ENCODE peak calls at places on chromosomes 16 and 17, in nine cellular contexts. One of them, this sample, is unnamed.

GRCh38 chr16:5502467-5502869 is 404.9 kb upstream of the EEF2KMT start:
- DNase-seq in esophagus squamous epithelium: no peak
- DNase-seq in ovary: no peak
- DNase-seq in prostate gland: no peak
- DNase-seq in suprapubic skin: no peak
- DNase-seq in uterus: no peak
- DNase-seq in heart left ventricle: no peak
- DNase-seq in tibial nerve: no peak
- DNase-seq in stomach: no peak
- DNase-seq in this sample: no peak

GRCh38 chr17:64277831-64278562 is 14.9 kb upstream of the TEX2 start:
- DNase-seq in esophagus squamous epithelium: no peak
- DNase-seq in ovary: peak
- DNase-seq in stomach: no peak
- DNase-seq in uterus: no peak
- DNase-seq in suprapubic skin: no peak
- DNase-seq in tibial nerve: no peak
- DNase-seq in prostate gland: no peak
- DNase-seq in heart left ventricle: no peak
- DNase-seq in this sample: no peak

GRCh38 chr17:42525221-42525620 is 10.8 kb upstream of the NAGLU start:
- DNase-seq in stomach: no peak
- DNase-seq in esophagus squamous epithelium: no peak
- DNase-seq in tibial nerve: no peak
- DNase-seq in heart left ventricle: no peak
- DNase-seq in prostate gland: no peak
- DNase-seq in suprapubic skin: no peak
- DNase-seq in uterus: no peak
- DNase-seq in ovary: no peak
- DNase-seq in this sample: no peak

GRCh38 chr16:28931801-28932225 is at the start of gene CD19:
- DNase-seq in ovary: no peak
- DNase-seq in stomach: no peak
- DNase-seq in esophagus squamous epithelium: no peak
- DNase-seq in tibial nerve: no peak
- DNase-seq in prostate gland: no peak
- DNase-seq in uterus: no peak
- DNase-seq in suprapubic skin: no peak
- DNase-seq in heart left ventricle: no peak
- DNase-seq in this sample: peak

GRCh38 chr17:66135896-66136295 is 56.0 kb downstream of the CEP112 start:
- DNase-seq in esophagus squamous epithelium: no peak
- DNase-seq in prostate gland: no peak
- DNase-seq in heart left ventricle: no peak
- DNase-seq in ovary: no peak
- DNase-seq in stomach: no peak
- DNase-seq in uterus: no peak
- DNase-seq in tibial nerve: no peak
- DNase-seq in suprapubic skin: no peak
- DNase-seq in this sample: no peak

GRCh38 chr16:26988186-26988585 is 78.5 kb upstream of the C16orf82 start:
- DNase-seq in prostate gland: no peak
- DNase-seq in heart left ventricle: no peak
- DNase-seq in ovary: no peak
- DNase-seq in uterus: no peak
- DNase-seq in tibial nerve: no peak
- DNase-seq in esophagus squamous epithelium: no peak
- DNase-seq in suprapubic skin: peak
- DNase-seq in stomach: no peak
- DNase-seq in this sample: no peak

GRCh38 chr17:57286372-57287105 is 30.2 kb downstream of the MSI2 start:
- DNase-seq in tibial nerve: no peak
- DNase-seq in heart left ventricle: no peak
- DNase-seq in prostate gland: no peak
- DNase-seq in stomach: no peak
- DNase-seq in ovary: peak
- DNase-seq in esophagus squamous epithelium: no peak
- DNase-seq in uterus: no peak
- DNase-seq in suprapubic skin: no peak
- DNase-seq in this sample: no peak

GRCh38 chr17:45784583-45785372 is 658 bp downstream of the CRHR1 start:
- DNase-seq in esophagus squamous epithelium: no peak
- DNase-seq in ovary: no peak
- DNase-seq in tibial nerve: no peak
- DNase-seq in uterus: no peak
- DNase-seq in prostate gland: peak
- DNase-seq in suprapubic skin: peak
- DNase-seq in stomach: peak
- DNase-seq in heart left ventricle: no peak
- DNase-seq in this sample: peak

GRCh38 chr17:2266045-2266864 is 37.3 kb downstream of the SMG6 start:
- DNase-seq in uterus: no peak
- DNase-seq in tibial nerve: no peak
- DNase-seq in prostate gland: no peak
- DNase-seq in ovary: no peak
- DNase-seq in suprapubic skin: no peak
- DNase-seq in heart left ventricle: no peak
- DNase-seq in esophagus squamous epithelium: no peak
- DNase-seq in stomach: peak
- DNase-seq in this sample: peak

GRCh38 chr17:74491645-74492044 is 25.2 kb downstream of the CD300A start:
- DNase-seq in tibial nerve: no peak
- DNase-seq in heart left ventricle: no peak
- DNase-seq in suprapubic skin: peak
- DNase-seq in stomach: no peak
- DNase-seq in prostate gland: no peak
- DNase-seq in uterus: no peak
- DNase-seq in esophagus squamous epithelium: no peak
- DNase-seq in ovary: no peak
- DNase-seq in this sample: no peak

GRCh38 chr17:2179615-2180295 is 123.8 kb downstream of the SMG6 start:
- DNase-seq in prostate gland: peak
- DNase-seq in esophagus squamous epithelium: no peak
- DNase-seq in tibial nerve: peak
- DNase-seq in ovary: peak
- DNase-seq in stomach: peak
- DNase-seq in heart left ventricle: peak
- DNase-seq in uterus: peak
- DNase-seq in suprapubic skin: peak
- DNase-seq in this sample: peak

GRCh38 chr17:40351185-40352043 is 13.1 kb downstream of the GJD3 start:
- DNase-seq in heart left ventricle: no peak
- DNase-seq in tibial nerve: no peak
- DNase-seq in ovary: no peak
- DNase-seq in esophagus squamous epithelium: no peak
- DNase-seq in stomach: no peak
- DNase-seq in suprapubic skin: no peak
- DNase-seq in prostate gland: no peak
- DNase-seq in uterus: no peak
- DNase-seq in this sample: no peak

GRCh38 chr16:89475144-89475543 is 15.2 kb downstream of the ANKRD11 start:
- DNase-seq in ovary: no peak
- DNase-seq in stomach: no peak
- DNase-seq in heart left ventricle: no peak
- DNase-seq in uterus: no peak
- DNase-seq in tibial nerve: no peak
- DNase-seq in prostate gland: no peak
- DNase-seq in esophagus squamous epithelium: no peak
- DNase-seq in suprapubic skin: no peak
- DNase-seq in this sample: no peak

GRCh38 chr17:20191066-20191465 is 181.9 kb downstream of the SPECC1 start:
- DNase-seq in prostate gland: no peak
- DNase-seq in tibial nerve: no peak
- DNase-seq in uterus: no peak
- DNase-seq in esophagus squamous epithelium: no peak
- DNase-seq in stomach: no peak
- DNase-seq in heart left ventricle: no peak
- DNase-seq in ovary: no peak
- DNase-seq in suprapubic skin: no peak
- DNase-seq in this sample: no peak

GRCh38 chr17:6894206-6894528 is 62.6 kb upstream of the TEKT1 start:
- DNase-seq in prostate gland: no peak
- DNase-seq in suprapubic skin: no peak
- DNase-seq in stomach: no peak
- DNase-seq in heart left ventricle: no peak
- DNase-seq in uterus: no peak
- DNase-seq in tibial nerve: no peak
- DNase-seq in esophagus squamous epithelium: no peak
- DNase-seq in ovary: no peak
- DNase-seq in this sample: no peak

GRCh38 chr17:67993998-67994361 is 2.3 kb downstream of the C17orf58 start:
- DNase-seq in heart left ventricle: no peak
- DNase-seq in tibial nerve: no peak
- DNase-seq in stomach: no peak
- DNase-seq in uterus: no peak
- DNase-seq in suprapubic skin: peak
- DNase-seq in ovary: no peak
- DNase-seq in prostate gland: no peak
- DNase-seq in esophagus squamous epithelium: no peak
- DNase-seq in this sample: no peak

GRCh38 chr17:77527836-77528505 is 387.2 kb downstream of the SEC14L1 start:
- DNase-seq in heart left ventricle: no peak
- DNase-seq in stomach: peak
- DNase-seq in uterus: no peak
- DNase-seq in esophagus squamous epithelium: no peak
- DNase-seq in prostate gland: no peak
- DNase-seq in tibial nerve: no peak
- DNase-seq in ovary: no peak
- DNase-seq in suprapubic skin: no peak
- DNase-seq in this sample: no peak
- H3K4me3 ChIP-seq in heart left ventricle: no peak
- H3K4me3 ChIP-seq in stomach: peak
- H3K4me3 ChIP-seq in uterus: no peak
- H3K4me3 ChIP-seq in esophagus squamous epithelium: peak
- H3K4me3 ChIP-seq in prostate gland: no peak
- H3K4me3 ChIP-seq in tibial nerve: peak
- H3K4me3 ChIP-seq in ovary: no peak
- H3K4me3 ChIP-seq in suprapubic skin: peak
- H3K4me3 ChIP-seq in this sample: no peak

GRCh38 chr16:31130336-31130812 is 5.2 kb downstream of the PRSS8 start:
- DNase-seq in heart left ventricle: no peak
- DNase-seq in esophagus squamous epithelium: no peak
- DNase-seq in ovary: no peak
- DNase-seq in suprapubic skin: no peak
- DNase-seq in stomach: no peak
- DNase-seq in tibial nerve: no peak
- DNase-seq in prostate gland: no peak
- DNase-seq in uterus: no peak
- DNase-seq in this sample: peak

GRCh38 chr16:31128711-31129567 is 6.6 kb downstream of the PRSS8 start:
- DNase-seq in uterus: no peak
- DNase-seq in ovary: no peak
- DNase-seq in suprapubic skin: no peak
- DNase-seq in tibial nerve: no peak
- DNase-seq in prostate gland: no peak
- DNase-seq in stomach: peak
- DNase-seq in heart left ventricle: no peak
- DNase-seq in esophagus squamous epithelium: no peak
- DNase-seq in this sample: no peak

GRCh38 chr16:31130899-31131298 is 4.6 kb downstream of the PRSS8 start:
- DNase-seq in uterus: no peak
- DNase-seq in ovary: no peak
- DNase-seq in tibial nerve: no peak
- DNase-seq in heart left ventricle: no peak
- DNase-seq in stomach: peak
- DNase-seq in esophagus squamous epithelium: no peak
- DNase-seq in suprapubic skin: no peak
- DNase-seq in prostate gland: peak
- DNase-seq in this sample: peak

GRCh38 chr16:31131416-31131815 is 4.1 kb downstream of the PRSS8 start:
- DNase-seq in uterus: no peak
- DNase-seq in suprapubic skin: no peak
- DNase-seq in prostate gland: no peak
- DNase-seq in heart left ventricle: no peak
- DNase-seq in stomach: no peak
- DNase-seq in esophagus squamous epithelium: no peak
- DNase-seq in ovary: no peak
- DNase-seq in tibial nerve: no peak
- DNase-seq in this sample: no peak

GRCh38 chr16:31129568-31130335 is 5.8 kb downstream of the PRSS8 start:
- DNase-seq in suprapubic skin: no peak
- DNase-seq in esophagus squamous epithelium: no peak
- DNase-seq in tibial nerve: no peak
- DNase-seq in heart left ventricle: no peak
- DNase-seq in uterus: peak
- DNase-seq in stomach: no peak
- DNase-seq in prostate gland: peak
- DNase-seq in ovary: peak
- DNase-seq in this sample: peak
- TF ChIP-seq CTCF in suprapubic skin: no peak
- TF ChIP-seq CTCF in esophagus squamous epithelium: no peak
- TF ChIP-seq CTCF in tibial nerve: no peak
- TF ChIP-seq CTCF in heart left ventricle: no peak
- TF ChIP-seq CTCF in uterus: no peak
- TF ChIP-seq CTCF in stomach: no peak
- TF ChIP-seq CTCF in prostate gland: no peak
- TF ChIP-seq CTCF in ovary: no peak
- TF ChIP-seq CTCF in this sample: no peak

DNA sequence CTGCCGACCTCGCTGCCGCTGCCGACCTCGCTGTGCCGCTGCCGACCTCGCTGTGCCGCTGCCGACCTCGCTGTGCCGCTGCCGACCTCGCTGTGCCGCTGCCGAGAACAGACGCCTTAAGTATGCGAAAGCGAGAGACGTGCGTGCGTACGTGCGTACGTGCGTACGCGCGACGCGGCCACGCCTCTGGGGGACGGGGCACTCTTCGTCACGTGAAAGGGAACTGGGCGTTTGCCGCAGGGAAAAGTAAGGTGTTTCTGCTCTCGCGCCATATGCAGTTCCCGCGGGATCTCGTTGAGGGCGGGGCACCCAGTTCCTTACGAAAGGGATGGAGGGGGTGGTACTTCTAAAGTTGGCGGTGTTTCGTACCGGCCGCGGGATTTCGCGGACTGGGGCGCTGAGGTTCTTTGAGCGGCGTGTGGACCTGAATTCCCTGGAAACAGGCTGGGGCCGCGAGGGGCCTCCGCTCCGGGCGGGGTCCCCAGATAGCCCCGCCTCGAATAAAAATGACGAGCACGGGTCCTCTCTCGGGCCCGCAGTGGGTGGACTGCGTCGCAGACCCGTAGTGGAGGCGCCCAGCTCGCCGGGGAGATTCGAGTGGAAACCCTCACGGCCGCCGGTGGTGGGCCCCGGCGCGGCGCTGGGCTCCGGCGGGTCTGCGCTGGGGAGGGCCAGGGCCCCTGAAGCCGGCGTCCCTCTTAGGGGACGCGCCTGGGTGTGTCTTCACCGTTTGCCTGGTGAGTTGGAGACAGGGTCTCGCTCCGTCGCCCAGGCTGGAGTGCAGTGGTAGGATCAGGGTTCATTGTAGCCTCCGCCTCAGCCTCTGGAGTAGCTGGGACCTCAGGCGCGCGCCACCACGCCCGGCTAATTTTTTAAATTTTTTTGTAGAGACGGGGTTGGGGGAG is at the start of gene EIF4A3:
- DNase-seq in prostate gland: peak
- DNase-seq in esophagus squamous epithelium: peak
- DNase-seq in uterus: peak
- DNase-seq in tibial nerve: peak
- DNase-seq in stomach: peak
- DNase-seq in suprapubic skin: peak
- DNase-seq in ovary: peak
- DNase-seq in heart left ventricle: peak
- DNase-seq in this sample: peak
- TF ChIP-seq POLR2A in prostate gland: peak
- TF ChIP-seq POLR2A in esophagus squamous epithelium: no peak
- TF ChIP-seq POLR2A in uterus: peak
- TF ChIP-seq POLR2A in tibial nerve: peak
- TF ChIP-seq POLR2A in stomach: no peak
- TF ChIP-seq POLR2A in suprapubic skin: peak
- TF ChIP-seq POLR2A in ovary: peak
- TF ChIP-seq POLR2A in heart left ventricle: peak
- TF ChIP-seq POLR2A in this sample: no peak

GRCh38 chr16:84507011-84507982 is 2.8 kb upstream of the MEAK7 start:
- DNase-seq in ovary: no peak
- DNase-seq in heart left ventricle: no peak
- DNase-seq in prostate gland: no peak
- DNase-seq in stomach: no peak
- DNase-seq in uterus: no peak
- DNase-seq in esophagus squamous epithelium: no peak
- DNase-seq in tibial nerve: no peak
- DNase-seq in suprapubic skin: no peak
- DNase-seq in this sample: peak
- H3K4me3 ChIP-seq in ovary: no peak
- H3K4me3 ChIP-seq in heart left ventricle: peak
- H3K4me3 ChIP-seq in prostate gland: no peak
- H3K4me3 ChIP-seq in stomach: no peak
- H3K4me3 ChIP-seq in uterus: no peak
- H3K4me3 ChIP-seq in esophagus squamous epithelium: no peak
- H3K4me3 ChIP-seq in tibial nerve: no peak
- H3K4me3 ChIP-seq in suprapubic skin: no peak
- H3K4me3 ChIP-seq in this sample: no peak